ENCODE peak calls at places on chromosomes 4 and X, in seven cellular contexts. One of them, this sample, is unnamed.
A peak's percentile ranks its signal among the peaks of the same experiment; 100 is the strongest.

GRCh38 chrX:77788050-77788449 is 2.0 kb upstream of the ATRX start:
- DNase-seq in CD8-positive, alpha-beta T cell: no peak
- DNase-seq in H9: no peak
- DNase-seq in BE2C: no peak
- DNase-seq in mammary epithelial cell: no peak
- DNase-seq in lower lobe of right lung: no peak
- DNase-seq in tibial nerve: peak; percentile 21
- DNase-seq in this sample: no peak

GRCh38 chr4:122614621-122615020 is 6.2 kb downstream of the IL21 start:
- DNase-seq in CD8-positive, alpha-beta T cell: no peak
- DNase-seq in H9: no peak
- DNase-seq in BE2C: no peak
- DNase-seq in mammary epithelial cell: no peak
- DNase-seq in lower lobe of right lung: no peak
- DNase-seq in tibial nerve: no peak
- DNase-seq in this sample: no peak

GRCh38 chr4:931194-931959 is 739 bp downstream of the GAK start:
- DNase-seq in CD8-positive, alpha-beta T cell: no peak
- DNase-seq in H9: no peak
- DNase-seq in BE2C: no peak
- DNase-seq in mammary epithelial cell: peak; percentile 38
- DNase-seq in lower lobe of right lung: no peak
- DNase-seq in tibial nerve: no peak
- DNase-seq in this sample: no peak

GRCh38 chrX:21875013-21875412 is 19.2 kb downstream of the YY2 start:
- DNase-seq in CD8-positive, alpha-beta T cell: no peak
- DNase-seq in H9: no peak
- DNase-seq in BE2C: no peak
- DNase-seq in mammary epithelial cell: no peak
- DNase-seq in lower lobe of right lung: no peak
- DNase-seq in tibial nerve: no peak
- DNase-seq in this sample: no peak

GRCh38 chr4:2469192-2469984 is 482 bp downstream of the RNF4 start:
- DNase-seq in CD8-positive, alpha-beta T cell: peak; percentile 81
- DNase-seq in H9: peak; percentile 54
- DNase-seq in BE2C: peak; percentile 48
- DNase-seq in mammary epithelial cell: peak; percentile 42
- DNase-seq in lower lobe of right lung: peak; percentile 78
- DNase-seq in tibial nerve: peak; percentile 16
- DNase-seq in this sample: peak; percentile 75

GRCh38 chr4:128825226-128825625 is 15.7 kb downstream of the JADE1 start:
- DNase-seq in CD8-positive, alpha-beta T cell: no peak
- DNase-seq in H9: no peak
- DNase-seq in BE2C: no peak
- DNase-seq in mammary epithelial cell: peak; percentile 5
- DNase-seq in lower lobe of right lung: no peak
- DNase-seq in tibial nerve: no peak
- DNase-seq in this sample: peak; percentile 51

GRCh38 chrX:57447856-57448255 is 144.0 kb upstream of the ZXDB start:
- DNase-seq in CD8-positive, alpha-beta T cell: no peak
- DNase-seq in H9: no peak
- DNase-seq in BE2C: no peak
- DNase-seq in mammary epithelial cell: no peak
- DNase-seq in lower lobe of right lung: no peak
- DNase-seq in tibial nerve: no peak
- DNase-seq in this sample: no peak

GRCh38 chr4:121943941-121944340 is 7.9 kb downstream of the TRPC3 start:
- DNase-seq in CD8-positive, alpha-beta T cell: no peak
- DNase-seq in H9: peak; percentile 81
- DNase-seq in BE2C: peak; percentile 53
- DNase-seq in mammary epithelial cell: no peak
- DNase-seq in lower lobe of right lung: no peak
- DNase-seq in tibial nerve: no peak
- DNase-seq in this sample: peak; percentile 91

GRCh38 chr4:2256156-2256731 is 5.7 kb downstream of the MXD4 start:
- DNase-seq in CD8-positive, alpha-beta T cell: no peak
- DNase-seq in H9: no peak
- DNase-seq in BE2C: no peak
- DNase-seq in mammary epithelial cell: no peak
- DNase-seq in lower lobe of right lung: peak; percentile 55
- DNase-seq in tibial nerve: no peak
- DNase-seq in this sample: no peak

GRCh38 chr4:11589676-11590075 is 161.0 kb upstream of the HS3ST1 start:
- DNase-seq in CD8-positive, alpha-beta T cell: no peak
- DNase-seq in H9: no peak
- DNase-seq in BE2C: no peak
- DNase-seq in mammary epithelial cell: peak; percentile 51
- DNase-seq in lower lobe of right lung: no peak
- DNase-seq in tibial nerve: no peak
- DNase-seq in this sample: no peak

GRCh38 chr4:55397521-55398321 is 2.0 kb downstream of the TMEM165 start:
- DNase-seq in CD8-positive, alpha-beta T cell: no peak
- DNase-seq in H9: no peak
- DNase-seq in BE2C: no peak
- DNase-seq in mammary epithelial cell: peak; percentile 86
- DNase-seq in lower lobe of right lung: no peak
- DNase-seq in tibial nerve: no peak
- DNase-seq in this sample: no peak

GRCh38 chr4:103445377-103445776 is 247.2 kb upstream of the CENPE start:
- DNase-seq in CD8-positive, alpha-beta T cell: no peak
- DNase-seq in H9: no peak
- DNase-seq in BE2C: no peak
- DNase-seq in mammary epithelial cell: no peak
- DNase-seq in lower lobe of right lung: no peak
- DNase-seq in tibial nerve: no peak
- DNase-seq in this sample: no peak

GRCh38 chr4:159175165-159175988 is 72.5 kb downstream of the RAPGEF2 start:
- DNase-seq in CD8-positive, alpha-beta T cell: peak; percentile 68
- DNase-seq in H9: peak; percentile 77
- DNase-seq in BE2C: peak; percentile 63
- DNase-seq in mammary epithelial cell: peak; percentile 80
- DNase-seq in lower lobe of right lung: peak; percentile 51
- DNase-seq in tibial nerve: peak; percentile 79
- DNase-seq in this sample: peak; percentile 89

GRCh38 chr4:104382961-104383360 is 111.7 kb downstream of the CXXC4 start:
- DNase-seq in CD8-positive, alpha-beta T cell: no peak
- DNase-seq in H9: no peak
- DNase-seq in BE2C: no peak
- DNase-seq in mammary epithelial cell: peak; percentile 91
- DNase-seq in lower lobe of right lung: no peak
- DNase-seq in tibial nerve: no peak
- DNase-seq in this sample: no peak

GRCh38 chrX:70132244-70132643 is 1.0 kb upstream of the IGBP1 start:
- DNase-seq in CD8-positive, alpha-beta T cell: no peak
- DNase-seq in H9: no peak
- DNase-seq in BE2C: no peak
- DNase-seq in mammary epithelial cell: no peak
- DNase-seq in lower lobe of right lung: no peak
- DNase-seq in tibial nerve: no peak
- DNase-seq in this sample: no peak

GRCh38 chrX:34848281-34848680 is 94.3 kb upstream of the FAM47B start:
- DNase-seq in CD8-positive, alpha-beta T cell: no peak
- DNase-seq in H9: no peak
- DNase-seq in BE2C: no peak
- DNase-seq in mammary epithelial cell: peak; percentile 55
- DNase-seq in lower lobe of right lung: no peak
- DNase-seq in tibial nerve: no peak
- DNase-seq in this sample: no peak

GRCh38 chr4:148874331-148874730 is 432.1 kb upstream of the NR3C2 start:
- DNase-seq in CD8-positive, alpha-beta T cell: no peak
- DNase-seq in H9: peak; percentile 25
- DNase-seq in BE2C: no peak
- DNase-seq in mammary epithelial cell: no peak
- DNase-seq in lower lobe of right lung: no peak
- DNase-seq in tibial nerve: no peak
- DNase-seq in this sample: peak; percentile 53

GRCh38 chr4:109916003-109916399 is 3.3 kb downstream of the EGF start:
- DNase-seq in CD8-positive, alpha-beta T cell: no peak
- DNase-seq in H9: no peak
- DNase-seq in BE2C: no peak
- DNase-seq in mammary epithelial cell: no peak
- DNase-seq in lower lobe of right lung: no peak
- DNase-seq in tibial nerve: no peak
- DNase-seq in this sample: no peak

GRCh38 chrX:130186645-130187044 is 14.9 kb downstream of the RAB33A start:
- DNase-seq in CD8-positive, alpha-beta T cell: no peak
- DNase-seq in H9: no peak
- DNase-seq in BE2C: peak; percentile 25
- DNase-seq in mammary epithelial cell: no peak
- DNase-seq in lower lobe of right lung: no peak
- DNase-seq in tibial nerve: no peak
- DNase-seq in this sample: no peak

GRCh38 chrX:129609395-129609794 is 45.4 kb downstream of the APLN start:
- DNase-seq in CD8-positive, alpha-beta T cell: no peak
- DNase-seq in H9: no peak
- DNase-seq in BE2C: no peak
- DNase-seq in mammary epithelial cell: no peak
- DNase-seq in lower lobe of right lung: no peak
- DNase-seq in tibial nerve: no peak
- DNase-seq in this sample: no peak

DNA sequence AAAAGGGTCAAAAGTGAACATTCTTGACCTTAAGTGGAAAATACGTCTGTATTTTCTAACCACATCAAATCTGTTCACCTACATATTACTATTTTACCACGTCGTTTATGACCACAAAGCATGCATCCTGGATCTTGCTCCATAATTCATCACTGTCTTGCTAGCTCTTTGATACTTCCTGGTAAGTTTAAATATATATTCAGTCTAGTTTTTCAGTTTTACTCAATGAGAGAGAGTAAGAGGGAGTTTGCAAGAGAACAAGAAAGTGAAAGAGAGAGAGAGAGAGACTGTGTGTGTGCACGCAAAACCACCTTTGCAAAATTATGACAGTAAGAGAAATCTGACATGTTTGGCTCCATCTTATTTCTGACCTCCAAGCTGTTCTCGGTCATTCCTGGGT is 173.7 kb upstream of the GALNTL6 start:
- DNase-seq in CD8-positive, alpha-beta T cell: no peak
- DNase-seq in H9: no peak
- DNase-seq in BE2C: no peak
- DNase-seq in mammary epithelial cell: no peak
- DNase-seq in lower lobe of right lung: no peak
- DNase-seq in tibial nerve: no peak
- DNase-seq in this sample: no peak
- H3K4me1 ChIP-seq in CD8-positive, alpha-beta T cell: no peaks in the 10 kb centered on the region
- H3K4me1 ChIP-seq in H9: no peaks in the 10 kb centered on the region
- H3K4me1 ChIP-seq in BE2C: no peaks in the 10 kb centered on the region
- H3K4me1 ChIP-seq in mammary epithelial cell: no peaks in the 10 kb centered on the region
- H3K4me1 ChIP-seq in lower lobe of right lung: no peaks in the 10 kb centered on the region
- H3K4me1 ChIP-seq in tibial nerve: no peaks in the 10 kb centered on the region
- H3K4me1 ChIP-seq in this sample: no peaks in the 10 kb centered on the region

GRCh38 chr4:163875327-163875726 is 380.8 kb downstream of the TMA16 start:
- DNase-seq in CD8-positive, alpha-beta T cell: no peak
- DNase-seq in H9: no peak
- DNase-seq in BE2C: no peak
- DNase-seq in mammary epithelial cell: peak; percentile 69
- DNase-seq in lower lobe of right lung: no peak
- DNase-seq in tibial nerve: no peak
- DNase-seq in this sample: no peak
- H3K9me3 ChIP-seq in CD8-positive, alpha-beta T cell: no peaks in the 10 kb centered on the region
- H3K9me3 ChIP-seq in H9: no peaks in the 10 kb centered on the region
- H3K9me3 ChIP-seq in BE2C: no peaks in the 10 kb centered on the region
- H3K9me3 ChIP-seq in mammary epithelial cell: no peaks in the 10 kb centered on the region
- H3K9me3 ChIP-seq in lower lobe of right lung: no peaks in the 10 kb centered on the region
- H3K9me3 ChIP-seq in tibial nerve: no peaks in the 10 kb centered on the region
- H3K9me3 ChIP-seq in this sample: no peaks in the 10 kb centered on the region

DNA sequence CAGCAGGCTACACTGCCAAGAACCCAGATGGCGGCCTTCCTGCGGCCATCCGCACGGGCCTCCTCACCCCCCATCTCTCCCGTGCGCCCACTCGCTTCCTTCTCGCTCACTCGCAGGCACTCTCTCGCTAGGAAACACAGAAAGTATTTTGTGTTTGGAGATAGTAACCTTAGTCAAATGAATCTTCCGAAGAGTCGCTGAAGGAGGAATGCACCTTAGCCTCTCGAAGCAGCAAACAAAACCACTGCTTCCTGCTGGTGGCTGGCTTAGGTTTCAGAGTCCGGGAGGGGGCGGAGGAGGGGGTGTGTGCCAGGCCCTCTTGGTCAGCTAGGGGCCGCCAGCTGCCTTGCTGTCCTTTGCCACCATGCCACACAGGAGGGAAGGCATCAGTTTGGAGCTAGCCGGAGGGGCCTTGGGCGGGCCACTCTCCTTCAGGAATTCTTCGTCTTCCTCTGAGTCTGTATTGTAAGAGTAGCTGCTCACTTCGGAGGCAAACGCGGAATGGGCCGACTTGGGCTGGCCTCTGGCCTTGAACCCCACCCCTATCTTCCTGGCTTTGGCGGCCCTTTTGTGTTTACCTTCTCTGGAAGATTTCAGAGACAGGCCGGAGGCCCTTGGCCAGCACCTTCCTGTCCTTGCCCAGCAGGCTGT is 73.2 kb upstream of the UCP1 start:
- DNase-seq in CD8-positive, alpha-beta T cell: no peak
- DNase-seq in H9: peak; percentile 81
- DNase-seq in BE2C: no peak
- DNase-seq in mammary epithelial cell: peak; percentile 26
- DNase-seq in lower lobe of right lung: peak; percentile 56
- DNase-seq in tibial nerve: no peak
- DNase-seq in this sample: peak; percentile 87
- TF ChIP-seq CTCF in CD8-positive, alpha-beta T cell: no peak
- TF ChIP-seq CTCF in H9: peak; percentile 39
- TF ChIP-seq CTCF in BE2C: no peak
- TF ChIP-seq CTCF in mammary epithelial cell: no peak
- TF ChIP-seq CTCF in lower lobe of right lung: peak; percentile 37
- TF ChIP-seq CTCF in tibial nerve: no peak
- TF ChIP-seq CTCF in this sample: peak; percentile 58

DNA sequence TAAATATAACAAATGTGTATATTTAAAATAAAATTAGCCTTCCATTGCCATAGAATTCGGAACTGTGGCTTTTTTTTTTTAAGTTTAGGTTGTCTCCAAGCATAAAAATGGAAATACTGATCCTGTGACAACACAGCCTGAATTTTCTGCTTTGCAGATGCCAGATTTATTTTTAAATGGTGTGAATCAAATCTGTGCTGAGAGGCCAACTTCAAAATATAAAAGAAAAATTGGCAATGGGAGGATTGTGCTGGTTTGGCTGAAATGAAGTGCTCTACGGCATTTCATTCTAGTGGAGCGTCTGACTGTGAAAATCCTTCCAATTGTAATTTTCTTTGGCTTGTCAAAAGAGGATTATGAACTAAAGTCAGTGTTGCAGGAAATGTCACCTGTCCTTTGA is 580.3 kb upstream of the ZFP42 start:
- DNase-seq in CD8-positive, alpha-beta T cell: no peak
- DNase-seq in H9: no peak
- DNase-seq in BE2C: no peak
- DNase-seq in mammary epithelial cell: no peak
- DNase-seq in lower lobe of right lung: no peak
- DNase-seq in tibial nerve: no peak
- DNase-seq in this sample: no peak
- H3K4me1 ChIP-seq in CD8-positive, alpha-beta T cell: no peaks in the 10 kb centered on the region
- H3K4me1 ChIP-seq in H9: no peaks in the 10 kb centered on the region
- H3K4me1 ChIP-seq in BE2C: no peaks in the 10 kb centered on the region
- H3K4me1 ChIP-seq in mammary epithelial cell: peaks cover 3% of the 10 kb centered on the region
- H3K4me1 ChIP-seq in lower lobe of right lung: no peaks in the 10 kb centered on the region
- H3K4me1 ChIP-seq in tibial nerve: no peaks in the 10 kb centered on the region
- H3K4me1 ChIP-seq in this sample: no peaks in the 10 kb centered on the region

DNA sequence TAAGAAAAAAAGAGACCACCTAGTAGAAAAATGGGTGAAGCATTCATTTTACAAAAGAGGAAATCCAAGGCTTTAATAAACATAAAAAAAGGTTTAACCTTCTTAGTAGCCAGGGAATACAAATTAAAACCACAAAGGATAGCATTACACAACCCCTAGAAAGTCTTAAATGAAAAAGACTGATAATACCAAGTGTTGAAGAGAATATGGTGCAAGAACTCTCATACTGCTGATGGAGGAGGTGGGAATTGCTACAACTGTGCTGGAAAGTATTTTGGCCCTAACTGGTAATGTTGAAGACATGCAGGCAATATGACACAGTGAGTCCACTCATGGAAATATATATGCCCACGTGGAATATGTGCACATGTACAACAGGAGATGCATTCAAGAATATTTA is 22.5 kb downstream of the ZNF41 start:
- DNase-seq in CD8-positive, alpha-beta T cell: no peak
- DNase-seq in H9: no peak
- DNase-seq in BE2C: no peak
- DNase-seq in mammary epithelial cell: no peak
- DNase-seq in lower lobe of right lung: no peak
- DNase-seq in tibial nerve: no peak
- DNase-seq in this sample: no peak
- H3K9me3 ChIP-seq in CD8-positive, alpha-beta T cell: no peaks in the 10 kb centered on the region
- H3K9me3 ChIP-seq in H9: peaks cover 34% of the 10 kb centered on the region
- H3K9me3 ChIP-seq in BE2C: no peaks in the 10 kb centered on the region
- H3K9me3 ChIP-seq in mammary epithelial cell: no peaks in the 10 kb centered on the region
- H3K9me3 ChIP-seq in lower lobe of right lung: no peaks in the 10 kb centered on the region
- H3K9me3 ChIP-seq in tibial nerve: no peaks in the 10 kb centered on the region
- H3K9me3 ChIP-seq in this sample: no peaks in the 10 kb centered on the region

This sample was measured in endodermal cell.